ENCODE peak calls at places on chromosomes 4 and X, in five cellular contexts. One of them, this sample, is unnamed. For H3K4me1, the result is how much of the 10 kb centered on the place peaks cover.

GRCh38 chr4:86927843-86928395 is 6.9 kb upstream of the AFF1 start:
- DNase-seq in DND-41: no peak
- DNase-seq in neural progenitor cell: no peak
- DNase-seq in SK-N-SH: no peak
- DNase-seq in mammary epithelial cell: peak
- DNase-seq in this sample: no peak

GRCh38 chr4:97911236-97911906 is 231.9 kb downstream of the STPG2 start:
- DNase-seq in DND-41: no peak
- DNase-seq in neural progenitor cell: peak
- DNase-seq in SK-N-SH: no peak
- DNase-seq in mammary epithelial cell: no peak
- DNase-seq in this sample: peak

GRCh38 chr4:184382189-184382846 is 92.0 kb downstream of the IRF2 start:
- DNase-seq in DND-41: peak
- DNase-seq in neural progenitor cell: no peak
- DNase-seq in SK-N-SH: no peak
- DNase-seq in mammary epithelial cell: no peak
- DNase-seq in this sample: no peak

GRCh38 chrX:53253293-53254020 is 27.9 kb downstream of the IQSEC2 start:
- DNase-seq in DND-41: no peak
- DNase-seq in neural progenitor cell: no peak
- DNase-seq in SK-N-SH: no peak
- DNase-seq in mammary epithelial cell: no peak
- DNase-seq in this sample: no peak

GRCh38 chrX:68428431-68428830 is 4.9 kb downstream of the OPHN1 start:
- DNase-seq in DND-41: no peak
- DNase-seq in neural progenitor cell: no peak
- DNase-seq in SK-N-SH: no peak
- DNase-seq in mammary epithelial cell: peak
- DNase-seq in this sample: no peak

GRCh38 chr4:42398448-42399355 is 1.4 kb downstream of the SHISA3 start:
- DNase-seq in DND-41: no peak
- DNase-seq in neural progenitor cell: peak
- DNase-seq in SK-N-SH: no peak
- DNase-seq in mammary epithelial cell: no peak
- DNase-seq in this sample: peak

GRCh38 chr4:122117743-122118142 is 34.4 kb upstream of the BLTP1 start:
- DNase-seq in DND-41: no peak
- DNase-seq in neural progenitor cell: no peak
- DNase-seq in SK-N-SH: no peak
- DNase-seq in mammary epithelial cell: peak
- DNase-seq in this sample: no peak

GRCh38 chr4:2141022-2141761 is 82.1 kb downstream of the NAT8L start:
- DNase-seq in DND-41: no peak
- DNase-seq in neural progenitor cell: no peak
- DNase-seq in SK-N-SH: no peak
- DNase-seq in mammary epithelial cell: no peak
- DNase-seq in this sample: no peak

GRCh38 chr4:152382057-152382785 is 153.7 kb downstream of the FBXW7 start:
- DNase-seq in DND-41: peak
- DNase-seq in neural progenitor cell: no peak
- DNase-seq in SK-N-SH: no peak
- DNase-seq in mammary epithelial cell: no peak
- DNase-seq in this sample: no peak

GRCh38 chr4:28279249-28279648 is 1418.6 kb downstream of the STIM2 start:
- DNase-seq in DND-41: no peak
- DNase-seq in neural progenitor cell: no peak
- DNase-seq in SK-N-SH: no peak
- DNase-seq in mammary epithelial cell: no peak
- DNase-seq in this sample: no peak

GRCh38 chrX:71515039-71515398 is 17.9 kb upstream of the OGT start:
- DNase-seq in DND-41: no peak
- DNase-seq in neural progenitor cell: no peak
- DNase-seq in SK-N-SH: no peak
- DNase-seq in mammary epithelial cell: no peak
- DNase-seq in this sample: no peak

GRCh38 chrX:56765816-56766553 is 36.9 kb downstream of the NBDY start:
- DNase-seq in DND-41: no peak
- DNase-seq in neural progenitor cell: no peak
- DNase-seq in SK-N-SH: no peak
- DNase-seq in mammary epithelial cell: no peak
- DNase-seq in this sample: no peak

GRCh38 chrX:56766554-56767412 is 37.7 kb downstream of the NBDY start:
- DNase-seq in DND-41: no peak
- DNase-seq in neural progenitor cell: no peak
- DNase-seq in SK-N-SH: peak
- DNase-seq in mammary epithelial cell: no peak
- DNase-seq in this sample: no peak

GRCh38 chrX:56764153-56764974 is 35.3 kb downstream of the NBDY start:
- DNase-seq in DND-41: peak
- DNase-seq in neural progenitor cell: peak
- DNase-seq in SK-N-SH: peak
- DNase-seq in mammary epithelial cell: peak
- DNase-seq in this sample: peak

GRCh38 chrX:56763556-56764152 is 34.6 kb downstream of the NBDY start:
- DNase-seq in DND-41: no peak
- DNase-seq in neural progenitor cell: peak
- DNase-seq in SK-N-SH: peak
- DNase-seq in mammary epithelial cell: peak
- DNase-seq in this sample: peak

DNA sequence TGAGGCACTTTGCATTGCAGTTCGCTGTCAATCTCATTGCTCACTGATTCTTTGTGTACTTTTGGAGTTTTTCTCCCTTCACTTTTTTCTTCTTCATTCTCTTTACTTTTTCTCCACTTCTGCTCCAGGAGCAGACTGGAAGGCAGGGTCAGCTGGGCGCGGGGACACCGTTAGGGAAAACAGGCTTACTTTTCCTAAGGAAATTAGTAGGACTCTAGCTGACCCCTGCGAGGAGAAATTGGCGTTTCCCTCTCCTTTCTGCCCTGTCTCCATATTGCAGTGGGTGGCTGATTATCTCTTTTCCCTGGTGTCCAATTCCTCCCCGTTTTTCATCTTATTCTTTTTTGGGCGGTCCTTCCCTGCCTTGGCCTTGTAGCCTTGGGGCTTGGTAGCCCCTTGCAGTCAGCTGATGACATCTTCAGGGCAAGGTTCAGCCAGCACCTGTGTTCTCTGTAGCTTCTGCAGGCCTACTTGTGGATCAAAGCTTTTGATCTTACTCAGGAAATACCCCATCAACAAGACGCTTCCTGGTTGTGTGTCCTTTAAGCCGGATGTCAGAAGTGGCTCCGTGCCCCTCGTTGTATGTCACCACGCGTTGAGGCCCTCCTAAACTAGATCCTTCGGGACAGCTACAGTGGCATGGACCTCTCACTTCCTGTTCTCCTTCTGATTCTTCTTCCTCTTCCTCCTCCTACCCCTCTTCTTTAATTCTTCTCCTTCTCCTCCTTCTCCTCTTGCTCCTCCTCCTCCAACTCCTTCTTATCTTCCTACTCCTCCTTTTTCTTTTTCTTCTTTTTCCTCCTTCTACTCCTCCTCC is 36.1 kb downstream of the NBDY start:
- DNase-seq in DND-41: peak
- DNase-seq in neural progenitor cell: no peak
- DNase-seq in SK-N-SH: no peak
- DNase-seq in mammary epithelial cell: no peak
- DNase-seq in this sample: peak
- TF ChIP-seq CTCF in DND-41: no peak
- TF ChIP-seq CTCF in neural progenitor cell: no peak
- TF ChIP-seq CTCF in SK-N-SH: no peak
- TF ChIP-seq CTCF in mammary epithelial cell: no peak
- TF ChIP-seq CTCF in this sample: no peak

GRCh38 chr4:44150091-44150576 is 298.5 kb downstream of the KCTD8 start:
- DNase-seq in DND-41: no peak
- DNase-seq in neural progenitor cell: no peak
- DNase-seq in SK-N-SH: no peak
- DNase-seq in mammary epithelial cell: peak
- DNase-seq in this sample: no peak

GRCh38 chr4:44145868-44146267 is 302.7 kb downstream of the KCTD8 start:
- DNase-seq in DND-41: no peak
- DNase-seq in neural progenitor cell: no peak
- DNase-seq in SK-N-SH: no peak
- DNase-seq in mammary epithelial cell: peak
- DNase-seq in this sample: no peak

GRCh38 chr4:44149242-44149641 is 299.4 kb downstream of the KCTD8 start:
- DNase-seq in DND-41: no peak
- DNase-seq in neural progenitor cell: no peak
- DNase-seq in SK-N-SH: no peak
- DNase-seq in mammary epithelial cell: no peak
- DNase-seq in this sample: no peak

DNA sequence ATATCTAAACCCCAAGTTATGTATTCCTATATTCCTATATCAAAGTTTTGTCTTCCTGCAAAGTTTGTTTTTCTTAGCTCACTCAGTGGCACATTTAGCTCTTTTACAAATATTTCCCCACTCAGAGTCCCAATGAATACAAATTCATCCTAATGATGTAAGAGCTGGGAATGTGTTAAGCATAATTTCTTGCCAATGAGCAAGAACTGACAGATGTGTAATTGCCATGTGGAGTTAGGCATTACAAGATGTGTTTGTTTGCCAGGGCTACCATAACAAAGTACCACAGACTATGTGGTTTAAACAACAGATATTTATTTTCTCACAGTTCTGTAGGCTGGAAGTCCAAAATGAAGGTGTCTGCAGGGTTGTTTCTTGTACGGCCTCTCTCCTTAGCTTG is 302.1 kb downstream of the KCTD8 start:
- DNase-seq in DND-41: no peak
- DNase-seq in neural progenitor cell: no peak
- DNase-seq in SK-N-SH: no peak
- DNase-seq in mammary epithelial cell: peak
- DNase-seq in this sample: no peak
- H3K9ac ChIP-seq in DND-41: no peak
- H3K9ac ChIP-seq in neural progenitor cell: no peak
- H3K9ac ChIP-seq in SK-N-SH: no peak
- H3K9ac ChIP-seq in mammary epithelial cell: no peak
- H3K9ac ChIP-seq in this sample: no peak

DNA sequence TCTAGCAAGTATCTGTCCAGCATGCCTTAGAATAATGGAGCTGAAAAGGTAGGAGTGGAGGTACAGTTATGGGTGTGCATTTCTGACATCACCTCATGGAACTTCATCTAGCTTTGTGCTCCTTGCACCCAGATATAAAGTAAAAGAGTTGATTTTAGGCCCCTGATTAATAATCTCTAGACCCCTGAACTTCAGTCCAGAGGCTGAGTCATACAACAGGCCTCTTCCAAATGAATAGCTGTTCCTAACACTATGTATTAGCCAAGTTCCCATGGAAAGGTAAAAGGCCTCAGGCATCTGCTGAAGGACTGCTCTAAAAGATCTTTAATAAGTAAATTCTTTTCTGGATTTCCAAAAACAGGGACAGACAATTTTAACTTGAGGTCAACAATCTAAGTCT is 16.2 kb downstream of the TBC1D9 start:
- DNase-seq in DND-41: no peak
- DNase-seq in neural progenitor cell: no peak
- DNase-seq in SK-N-SH: no peak
- DNase-seq in mammary epithelial cell: no peak
- DNase-seq in this sample: no peak
- H3K4me1 ChIP-seq in DND-41: under half
- H3K4me1 ChIP-seq in neural progenitor cell: under half
- H3K4me1 ChIP-seq in SK-N-SH: under half
- H3K4me1 ChIP-seq in mammary epithelial cell: under half
- H3K4me1 ChIP-seq in this sample: under half

GRCh38 chrX:119945481-119945880 is 1.9 kb upstream of the NKAP start:
- DNase-seq in DND-41: no peak
- DNase-seq in neural progenitor cell: peak
- DNase-seq in SK-N-SH: no peak
- DNase-seq in mammary epithelial cell: no peak
- DNase-seq in this sample: no peak

GRCh38 chrX:119954374-119954773 is 10.8 kb upstream of the NKAP start:
- DNase-seq in DND-41: no peak
- DNase-seq in neural progenitor cell: no peak
- DNase-seq in SK-N-SH: no peak
- DNase-seq in mammary epithelial cell: no peak
- DNase-seq in this sample: no peak

GRCh38 chrX:119943185-119943988 is at the start of gene NKAP:
- DNase-seq in DND-41: peak
- DNase-seq in neural progenitor cell: peak
- DNase-seq in SK-N-SH: peak
- DNase-seq in mammary epithelial cell: peak
- DNase-seq in this sample: peak

GRCh38 chrX:119942831-119943184 is 743 bp downstream of the NKAP start:
- DNase-seq in DND-41: no peak
- DNase-seq in neural progenitor cell: no peak
- DNase-seq in SK-N-SH: no peak
- DNase-seq in mammary epithelial cell: no peak
- DNase-seq in this sample: no peak

GRCh38 chrX:119948381-119948780 is 4.8 kb upstream of the NKAP start:
- DNase-seq in DND-41: no peak
- DNase-seq in neural progenitor cell: no peak
- DNase-seq in SK-N-SH: no peak
- DNase-seq in mammary epithelial cell: no peak
- DNase-seq in this sample: no peak
- TF ChIP-seq CTCF in DND-41: peak
- TF ChIP-seq CTCF in neural progenitor cell: peak
- TF ChIP-seq CTCF in SK-N-SH: peak
- TF ChIP-seq CTCF in mammary epithelial cell: peak
- TF ChIP-seq CTCF in this sample: no peak

GRCh38 chrX:46792826-46793195 is 33.9 kb upstream of the SLC9A7 start:
- DNase-seq in DND-41: no peak
- DNase-seq in neural progenitor cell: no peak
- DNase-seq in SK-N-SH: no peak
- DNase-seq in mammary epithelial cell: no peak
- DNase-seq in this sample: no peak

GRCh38 chrX:46793386-46794143 is 34.6 kb upstream of the SLC9A7 start:
- DNase-seq in DND-41: no peak
- DNase-seq in neural progenitor cell: no peak
- DNase-seq in SK-N-SH: no peak
- DNase-seq in mammary epithelial cell: no peak
- DNase-seq in this sample: no peak

GRCh38 chrX:46796574-46797191 is 37.8 kb upstream of the SLC9A7 start:
- DNase-seq in DND-41: peak
- DNase-seq in neural progenitor cell: peak
- DNase-seq in SK-N-SH: peak
- DNase-seq in mammary epithelial cell: peak
- DNase-seq in this sample: peak

GRCh38 chrX:46788902-46789301 is 30.0 kb upstream of the SLC9A7 start:
- DNase-seq in DND-41: no peak
- DNase-seq in neural progenitor cell: peak
- DNase-seq in SK-N-SH: no peak
- DNase-seq in mammary epithelial cell: no peak
- DNase-seq in this sample: no peak

GRCh38 chrX:46791927-46792825 is 33.3 kb upstream of the SLC9A7 start:
- DNase-seq in DND-41: no peak
- DNase-seq in neural progenitor cell: peak
- DNase-seq in SK-N-SH: no peak
- DNase-seq in mammary epithelial cell: peak
- DNase-seq in this sample: peak
- H3K9ac ChIP-seq in DND-41: no peak
- H3K9ac ChIP-seq in neural progenitor cell: no peak
- H3K9ac ChIP-seq in SK-N-SH: peak
- H3K9ac ChIP-seq in mammary epithelial cell: no peak
- H3K9ac ChIP-seq in this sample: no peak

GRCh38 chr4:3440011-3440410 is 1.8 kb upstream of the HGFAC start:
- DNase-seq in DND-41: no peak
- DNase-seq in neural progenitor cell: no peak
- DNase-seq in SK-N-SH: no peak
- DNase-seq in mammary epithelial cell: no peak
- DNase-seq in this sample: peak
- H3K4me1 ChIP-seq in DND-41: under half
- H3K4me1 ChIP-seq in neural progenitor cell: under half
- H3K4me1 ChIP-seq in SK-N-SH: under half
- H3K4me1 ChIP-seq in mammary epithelial cell: under half
- H3K4me1 ChIP-seq in this sample: under half

This sample was measured in kidney.